ENCODE peak calls at places on chromosome 11, in eight cellular contexts. O is stimulated activated CD8-positive, alpha-beta memory T cell treated with anti-CD3 and anti-CD28 coated beads, Interleukin-15, amount 100 ng/mL, for 1 hour; N is fibroblast of mammary gland; S is C1 segment of cervical spinal cord; F is amniotic stem cell; P is activated CD8-positive, alpha-beta T cell treated with anti-CD3 and anti-CD28 coated beads for 36 hours; W is cardiac fibroblast; U is AG09309. Y is an unnamed sample.
A peak's percentile ranks its signal among the peaks of the same experiment; 100 is the strongest.

GRCh38 chr11:111980062-111980461 is 42.9 kb downstream of the DIXDC1 start:
- DNase-seq in W (no peak), F (no peak), O (no peak), S (no peak), U (no peak), N (no peak), P (no peak), Y (no peak)

GRCh38 chr11:103624708-103625623 is 411.5 kb upstream of the DDI1 start:
- DNase-seq in W (peak; percentile 97), N (peak; percentile 99), S (no peak), O (no peak), U (peak; percentile 89), P (no peak), F (peak; percentile 57), Y (no peak)

GRCh38 chr11:43116071-43116470 is 195.7 kb upstream of the API5 start:
- DNase-seq in P (no peak), N (no peak), W (no peak), O (no peak), S (no peak), F (no peak), U (no peak), Y (no peak)

GRCh38 chr11:75639752-75640151 is 29.1 kb downstream of the MAP6 start:
- DNase-seq in U (no peak), P (peak; percentile 5), W (peak; percentile 51), O (no peak), N (peak; percentile 20), F (no peak), S (peak; percentile 80), Y (no peak)

GRCh38 chr11:71307811-71308645 is 55.7 kb upstream of the SHANK2 start:
- DNase-seq in O (no peak), U (no peak), F (no peak), P (no peak), S (no peak), W (no peak), N (no peak), Y (no peak)

GRCh38 chr11:126338346-126339055 is 17.0 kb upstream of the ST3GAL4 start:
- DNase-seq in N (no peak), F (no peak), P (no peak), U (no peak), W (no peak), O (no peak), S (no peak), Y (no peak)

GRCh38 chr11:58788355-58789023 is 56.0 kb downstream of the GLYATL2 start:
- DNase-seq in S (peak; percentile 6), F (peak; percentile 5), P (peak; percentile 31), U (peak; percentile 14), N (peak; percentile 77), O (no peak), W (peak; percentile 69), Y (peak; percentile 71)

GRCh38 chr11:3087821-3088800 is 30.9 kb upstream of the CARS1 start:
- DNase-seq in F (no peak), U (no peak), N (peak; percentile 32), O (no peak), S (no peak), W (no peak), P (no peak), Y (peak; percentile 75)

GRCh38 chr11:1297011-1297575 is 12.3 kb downstream of the TOLLIP start:
- DNase-seq in S (no peak), O (no peak), U (no peak), F (no peak), P (no peak), W (no peak), N (no peak), Y (no peak)

GRCh38 chr11:8967159-8967558 is 2.9 kb upstream of the TMEM9B start:
- DNase-seq in N (no peak), P (no peak), S (no peak), W (no peak), F (no peak), U (no peak), O (no peak), Y (no peak)

GRCh38 chr11:33222052-33222451 is 35.1 kb upstream of the HIPK3 start:
- DNase-seq in S (no peak), F (no peak), N (no peak), P (no peak), O (no peak), U (no peak), W (no peak), Y (no peak)

GRCh38 chr11:64803846-64804345 is 882 bp upstream of the MAP4K2 start:
- DNase-seq in N (no peak), O (no peak), S (no peak), P (no peak), U (no peak), F (no peak), W (no peak), Y (no peak)

GRCh38 chr11:31442086-31442485 is 67.3 kb downstream of the IMMP1L start:
- DNase-seq in U (no peak), F (no peak), P (no peak), O (no peak), S (no peak), N (no peak), W (no peak), Y (no peak)

GRCh38 chr11:62710001-62710345 is 2.5 kb downstream of the GNG3 start:
- DNase-seq in F (no peak), P (peak; percentile 34), S (no peak), U (no peak), O (no peak), N (peak; percentile 51), W (peak; percentile 46), Y (peak; percentile 27)

GRCh38 chr11:102946237-102946636 is 9.3 kb downstream of the MMP13 start:
- DNase-seq in W (no peak), N (no peak), U (no peak), O (no peak), F (no peak), S (no peak), P (no peak), Y (no peak)

GRCh38 chr11:44577231-44577834 is 11.9 kb downstream of the CD82 start:
- DNase-seq in S (no peak), U (no peak), N (no peak), P (no peak), O (no peak), W (no peak), F (no peak), Y (no peak)

GRCh38 chr11:71247551-71248250 is 4.7 kb downstream of the SHANK2 start:
- DNase-seq in U (no peak), W (no peak), F (no peak), S (no peak), O (no peak), N (no peak), P (no peak), Y (no peak)

GRCh38 chr11:43853766-43854165 is 26.9 kb upstream of the ALKBH3 start:
- DNase-seq in N (peak; percentile 14), O (no peak), U (no peak), F (no peak), P (no peak), S (no peak), W (peak; percentile 59), Y (no peak)

GRCh38 chr11:8219257-8220021 is 44.2 kb downstream of the LMO1 start:
- DNase-seq in O (no peak), S (no peak), U (no peak), F (no peak), W (peak; percentile 68), N (peak; percentile 61), P (peak; percentile 38), Y (peak; percentile 46)

GRCh38 chr11:95444309-95445202 is 213.6 kb upstream of the SESN3 start:
- DNase-seq in O (no peak), W (no peak), P (no peak), F (no peak), N (no peak), U (no peak), S (no peak), Y (no peak)

GRCh38 chr11:612201-612960 is 3.4 kb downstream of the IRF7 start:
- DNase-seq in N (peak; percentile 29), O (no peak), W (peak; percentile 27), P (peak; percentile 47), S (no peak), U (no peak), F (no peak), Y (peak; percentile 64)

GRCh38 chr11:127247261-127247660 is 246.7 kb upstream of the KIRREL3 start:
- DNase-seq in P (no peak), F (no peak), U (no peak), O (no peak), W (no peak), S (no peak), N (no peak), Y (peak; percentile 66)

GRCh38 chr11:64120951-64121569 is 44.9 kb downstream of the MACROD1 start:
- DNase-seq in F (no peak), O (no peak), U (no peak), N (no peak), S (no peak), W (no peak), P (no peak), Y (no peak)

GRCh38 chr11:8018742-8019631 is 31.9 kb downstream of the EIF3F start:
- DNase-seq in N (peak; percentile 70), W (peak; percentile 60), P (peak; percentile 76), F (peak; percentile 32), O (peak; percentile 44), S (peak; percentile 45), U (no peak), Y (no peak)

GRCh38 chr11:94934362-94934761 is 39.0 kb downstream of the CWC15 start:
- DNase-seq in O (no peak), S (no peak), P (peak; percentile 23), U (no peak), F (no peak), N (peak; percentile 72), W (peak; percentile 62), Y (no peak)

GRCh38 chr11:26283852-26284421 is 48.0 kb upstream of the ANO3 start:
- DNase-seq in P (no peak), U (no peak), W (no peak), N (peak; percentile 4), S (no peak), O (no peak), F (no peak), Y (no peak)

GRCh38 chr11:68012843-68013610 is 2.9 kb downstream of the ALDH3B1 start:
- DNase-seq in P (no peak), W (peak; percentile 97), O (no peak), N (peak; percentile 85), F (peak; percentile 82), S (peak; percentile 43), U (peak; percentile 89), Y (no peak)

GRCh38 chr11:128548655-128549255 is 38.6 kb downstream of the ETS1 start:
- DNase-seq in S (no peak), F (no peak), P (peak; percentile 38), O (no peak), N (peak; percentile 48), U (no peak), W (peak; percentile 39), Y (peak; percentile 80)

GRCh38 chr11:133343951-133344350 is 188.3 kb downstream of the OPCML start:
- DNase-seq in W (peak; percentile 4), F (no peak), U (no peak), P (no peak), O (no peak), N (no peak), S (no peak), Y (peak; percentile 70)

GRCh38 chr11:125370561-125371389 is 125.3 kb downstream of the FEZ1 start:
- DNase-seq in U (no peak), O (no peak), W (no peak), P (no peak), N (no peak), F (no peak), S (no peak), Y (no peak)

GRCh38 chr11:75516140-75516539 is 9.6 kb downstream of the GDPD5 start:
- DNase-seq in O (no peak), W (no peak), N (no peak), P (no peak), U (no peak), F (no peak), S (no peak), Y (no peak)

GRCh38 chr11:78331711-78332110 is 85.9 kb downstream of the GAB2 start:
- DNase-seq in P (no peak), U (no peak), N (no peak), O (no peak), W (no peak), F (no peak), S (no peak), Y (no peak)

GRCh38 chr11:124971810-124972209 is 17.8 kb downstream of the CCDC15 start:
- DNase-seq in W (no peak), U (no peak), S (no peak), F (no peak), P (no peak), O (no peak), N (no peak), Y (no peak)

GRCh38 chr11:110921742-110922200 is 209.5 kb upstream of the ARHGAP20 start:
- DNase-seq in W (peak; percentile 39), F (no peak), U (peak; percentile 11), O (no peak), P (no peak), S (no peak), N (peak; percentile 51), Y (no peak)

Y was measured in NB4.